ENCODE peak calls at places on chromosomes 7 and 10, in nine cellular contexts. One of them, this sample, is unnamed.

GRCh38 chr10:92830478-92831389 is 17.6 kb upstream of the EXOC6 start:
- DNase-seq in esophagus squamous epithelium: no peak
- DNase-seq in K562: peak; percentile 47
- DNase-seq in transverse colon: no peak
- DNase-seq in sigmoid colon: no peak
- DNase-seq in tibial nerve: no peak
- DNase-seq in Peyer's patch: no peak
- DNase-seq in IMR-90: no peak
- DNase-seq in heart left ventricle: no peak
- DNase-seq in this sample: no peak

GRCh38 chr10:71461457-71461856 is 64.7 kb downstream of the CDH23 start:
- DNase-seq in Peyer's patch: no peak
- DNase-seq in sigmoid colon: no peak
- DNase-seq in tibial nerve: no peak
- DNase-seq in transverse colon: no peak
- DNase-seq in IMR-90: no peak
- DNase-seq in heart left ventricle: no peak
- DNase-seq in esophagus squamous epithelium: no peak
- DNase-seq in K562: no peak
- DNase-seq in this sample: no peak

GRCh38 chr10:58967551-58968418 is 208.7 kb upstream of the PHYHIPL start:
- DNase-seq in tibial nerve: no peak
- DNase-seq in heart left ventricle: no peak
- DNase-seq in Peyer's patch: no peak
- DNase-seq in esophagus squamous epithelium: no peak
- DNase-seq in transverse colon: no peak
- DNase-seq in IMR-90: no peak
- DNase-seq in sigmoid colon: no peak
- DNase-seq in K562: no peak
- DNase-seq in this sample: no peak

GRCh38 chr7:91796122-91796521 is 84.4 kb downstream of the MTERF1 start:
- DNase-seq in K562: no peak
- DNase-seq in sigmoid colon: no peak
- DNase-seq in Peyer's patch: no peak
- DNase-seq in heart left ventricle: no peak
- DNase-seq in tibial nerve: no peak
- DNase-seq in transverse colon: no peak
- DNase-seq in IMR-90: no peak
- DNase-seq in esophagus squamous epithelium: no peak
- DNase-seq in this sample: no peak

GRCh38 chr10:103350175-103350521 is 792 bp downstream of the PCGF6 start:
- DNase-seq in tibial nerve: no peak
- DNase-seq in K562: no peak
- DNase-seq in Peyer's patch: no peak
- DNase-seq in heart left ventricle: no peak
- DNase-seq in IMR-90: no peak
- DNase-seq in esophagus squamous epithelium: no peak
- DNase-seq in transverse colon: no peak
- DNase-seq in sigmoid colon: no peak
- DNase-seq in this sample: no peak

GRCh38 chr7:2968616-2969397 is 74.9 kb downstream of the CARD11 start:
- DNase-seq in transverse colon: no peak
- DNase-seq in heart left ventricle: no peak
- DNase-seq in IMR-90: no peak
- DNase-seq in Peyer's patch: peak; percentile 11
- DNase-seq in sigmoid colon: peak; percentile 42
- DNase-seq in esophagus squamous epithelium: no peak
- DNase-seq in tibial nerve: no peak
- DNase-seq in K562: no peak
- DNase-seq in this sample: no peak

GRCh38 chr10:91296471-91296870 is 76.0 kb downstream of the PCGF5 start:
- DNase-seq in sigmoid colon: no peak
- DNase-seq in K562: peak; percentile 43
- DNase-seq in Peyer's patch: no peak
- DNase-seq in heart left ventricle: no peak
- DNase-seq in tibial nerve: no peak
- DNase-seq in IMR-90: no peak
- DNase-seq in transverse colon: no peak
- DNase-seq in esophagus squamous epithelium: no peak
- DNase-seq in this sample: no peak

GRCh38 chr7:92306153-92306552 is 60.4 kb downstream of the ANKIB1 start:
- DNase-seq in sigmoid colon: no peak
- DNase-seq in IMR-90: peak; percentile 11
- DNase-seq in Peyer's patch: no peak
- DNase-seq in tibial nerve: no peak
- DNase-seq in transverse colon: no peak
- DNase-seq in heart left ventricle: no peak
- DNase-seq in K562: no peak
- DNase-seq in esophagus squamous epithelium: no peak
- DNase-seq in this sample: no peak

GRCh38 chr10:35739998-35740397 is 97.9 kb upstream of the FZD8 start:
- DNase-seq in K562: no peak
- DNase-seq in Peyer's patch: no peak
- DNase-seq in esophagus squamous epithelium: no peak
- DNase-seq in sigmoid colon: no peak
- DNase-seq in IMR-90: peak; percentile 68
- DNase-seq in tibial nerve: no peak
- DNase-seq in transverse colon: no peak
- DNase-seq in heart left ventricle: no peak
- DNase-seq in this sample: no peak

GRCh38 chr7:77907281-77907680 is 108.7 kb downstream of the PHTF2 start:
- DNase-seq in tibial nerve: no peak
- DNase-seq in IMR-90: no peak
- DNase-seq in heart left ventricle: no peak
- DNase-seq in Peyer's patch: no peak
- DNase-seq in K562: no peak
- DNase-seq in transverse colon: no peak
- DNase-seq in sigmoid colon: no peak
- DNase-seq in esophagus squamous epithelium: no peak
- DNase-seq in this sample: no peak

GRCh38 chr7:32890010-32890552 is 1.5 kb downstream of the KBTBD2 start:
- DNase-seq in Peyer's patch: no peak
- DNase-seq in esophagus squamous epithelium: no peak
- DNase-seq in tibial nerve: peak; percentile 20
- DNase-seq in heart left ventricle: no peak
- DNase-seq in K562: no peak
- DNase-seq in IMR-90: peak; percentile 52
- DNase-seq in transverse colon: no peak
- DNase-seq in sigmoid colon: no peak
- DNase-seq in this sample: no peak

GRCh38 chr7:29196191-29196590 is 1.6 kb downstream of the CHN2 start:
- DNase-seq in esophagus squamous epithelium: no peak
- DNase-seq in sigmoid colon: no peak
- DNase-seq in Peyer's patch: no peak
- DNase-seq in tibial nerve: no peak
- DNase-seq in IMR-90: no peak
- DNase-seq in transverse colon: no peak
- DNase-seq in K562: no peak
- DNase-seq in heart left ventricle: no peak
- DNase-seq in this sample: no peak

GRCh38 chr10:71217266-71218045 is 5.1 kb downstream of the UNC5B start:
- DNase-seq in IMR-90: no peak
- DNase-seq in K562: no peak
- DNase-seq in tibial nerve: no peak
- DNase-seq in Peyer's patch: no peak
- DNase-seq in sigmoid colon: no peak
- DNase-seq in heart left ventricle: peak; percentile 22
- DNase-seq in esophagus squamous epithelium: no peak
- DNase-seq in transverse colon: no peak
- DNase-seq in this sample: peak; percentile 51

GRCh38 chr7:155878250-155878649 is 66.0 kb upstream of the SHH start:
- DNase-seq in IMR-90: no peak
- DNase-seq in K562: no peak
- DNase-seq in Peyer's patch: no peak
- DNase-seq in tibial nerve: no peak
- DNase-seq in esophagus squamous epithelium: no peak
- DNase-seq in heart left ventricle: no peak
- DNase-seq in sigmoid colon: peak; percentile 40
- DNase-seq in transverse colon: no peak
- DNase-seq in this sample: no peak

GRCh38 chr10:77411805-77412204 is 225.8 kb downstream of the KCNMA1 start:
- DNase-seq in sigmoid colon: no peak
- DNase-seq in tibial nerve: no peak
- DNase-seq in Peyer's patch: no peak
- DNase-seq in K562: no peak
- DNase-seq in esophagus squamous epithelium: no peak
- DNase-seq in IMR-90: no peak
- DNase-seq in heart left ventricle: no peak
- DNase-seq in transverse colon: no peak
- DNase-seq in this sample: no peak

GRCh38 chr7:158979635-158980351 is 123.4 kb downstream of the DYNC2I1 start:
- DNase-seq in transverse colon: no peak
- DNase-seq in tibial nerve: no peak
- DNase-seq in K562: no peak
- DNase-seq in Peyer's patch: no peak
- DNase-seq in esophagus squamous epithelium: no peak
- DNase-seq in sigmoid colon: peak; percentile 85
- DNase-seq in IMR-90: no peak
- DNase-seq in heart left ventricle: no peak
- DNase-seq in this sample: no peak

GRCh38 chr10:23095966-23096813 is 811 bp downstream of the MSRB2 start:
- DNase-seq in transverse colon: peak; percentile 48
- DNase-seq in K562: peak; percentile 57
- DNase-seq in heart left ventricle: peak; percentile 55
- DNase-seq in sigmoid colon: peak; percentile 83
- DNase-seq in esophagus squamous epithelium: no peak
- DNase-seq in IMR-90: peak; percentile 58
- DNase-seq in tibial nerve: peak; percentile 42
- DNase-seq in Peyer's patch: peak; percentile 47
- DNase-seq in this sample: peak; percentile 70

GRCh38 chr7:154644366-154644765 is 358.6 kb downstream of the PAXIP1 start:
- DNase-seq in heart left ventricle: no peak
- DNase-seq in Peyer's patch: no peak
- DNase-seq in transverse colon: no peak
- DNase-seq in K562: no peak
- DNase-seq in IMR-90: no peak
- DNase-seq in esophagus squamous epithelium: no peak
- DNase-seq in sigmoid colon: no peak
- DNase-seq in tibial nerve: no peak
- DNase-seq in this sample: no peak

GRCh38 chr7:30870821-30871518 is 40.7 kb upstream of the AQP1 start:
- DNase-seq in esophagus squamous epithelium: no peak
- DNase-seq in transverse colon: no peak
- DNase-seq in Peyer's patch: no peak
- DNase-seq in tibial nerve: no peak
- DNase-seq in sigmoid colon: no peak
- DNase-seq in K562: no peak
- DNase-seq in heart left ventricle: no peak
- DNase-seq in IMR-90: no peak
- DNase-seq in this sample: no peak

GRCh38 chr10:7152982-7153381 is 257.9 kb downstream of the SFMBT2 start:
- DNase-seq in tibial nerve: no peak
- DNase-seq in heart left ventricle: no peak
- DNase-seq in K562: no peak
- DNase-seq in esophagus squamous epithelium: no peak
- DNase-seq in sigmoid colon: no peak
- DNase-seq in IMR-90: no peak
- DNase-seq in transverse colon: no peak
- DNase-seq in Peyer's patch: no peak
- DNase-seq in this sample: no peak

GRCh38 chr7:70492641-70493040 is 639.3 kb upstream of the GALNT17 start:
- DNase-seq in tibial nerve: no peak
- DNase-seq in K562: no peak
- DNase-seq in esophagus squamous epithelium: no peak
- DNase-seq in heart left ventricle: no peak
- DNase-seq in Peyer's patch: no peak
- DNase-seq in sigmoid colon: no peak
- DNase-seq in transverse colon: no peak
- DNase-seq in IMR-90: no peak
- DNase-seq in this sample: no peak
- TF ChIP-seq CTCF in tibial nerve: no peak
- TF ChIP-seq CTCF in K562: no peak
- TF ChIP-seq CTCF in esophagus squamous epithelium: no peak
- TF ChIP-seq CTCF in heart left ventricle: no peak
- TF ChIP-seq CTCF in Peyer's patch: no peak
- TF ChIP-seq CTCF in sigmoid colon: no peak
- TF ChIP-seq CTCF in transverse colon: no peak
- TF ChIP-seq CTCF in IMR-90: no peak
- TF ChIP-seq CTCF in this sample: no peak

DNA sequence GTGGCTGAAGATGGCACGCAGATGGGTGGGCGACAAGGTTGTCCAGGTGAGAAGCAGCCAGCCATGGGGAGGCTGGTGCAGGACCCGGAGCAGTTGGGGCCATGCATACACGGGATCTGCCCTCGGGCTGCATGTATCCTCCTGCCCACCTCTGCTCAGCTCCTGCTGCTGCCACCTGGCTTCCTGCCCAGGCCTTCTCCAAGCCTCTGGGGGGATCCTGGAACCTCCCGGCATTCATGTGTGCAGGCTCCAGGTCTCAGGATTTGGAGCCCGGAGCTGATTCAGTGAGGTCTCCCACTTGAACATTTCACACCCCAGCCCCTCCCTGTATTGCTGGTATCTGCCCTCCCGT is 27.0 kb downstream of the PDGFA start:
- DNase-seq in heart left ventricle: no peak
- DNase-seq in IMR-90: no peak
- DNase-seq in esophagus squamous epithelium: no peak
- DNase-seq in Peyer's patch: no peak
- DNase-seq in K562: no peak
- DNase-seq in tibial nerve: no peak
- DNase-seq in sigmoid colon: peak; percentile 58
- DNase-seq in transverse colon: no peak
- DNase-seq in this sample: no peak
- TF ChIP-seq POLR2A in heart left ventricle: no peak
- TF ChIP-seq POLR2A in IMR-90: no peak
- TF ChIP-seq POLR2A in esophagus squamous epithelium: no peak
- TF ChIP-seq POLR2A in Peyer's patch: no peak
- TF ChIP-seq POLR2A in K562: no peak
- TF ChIP-seq POLR2A in tibial nerve: no peak
- TF ChIP-seq POLR2A in sigmoid colon: no peak
- TF ChIP-seq POLR2A in transverse colon: no peak
- TF ChIP-seq POLR2A in this sample: no peak

DNA sequence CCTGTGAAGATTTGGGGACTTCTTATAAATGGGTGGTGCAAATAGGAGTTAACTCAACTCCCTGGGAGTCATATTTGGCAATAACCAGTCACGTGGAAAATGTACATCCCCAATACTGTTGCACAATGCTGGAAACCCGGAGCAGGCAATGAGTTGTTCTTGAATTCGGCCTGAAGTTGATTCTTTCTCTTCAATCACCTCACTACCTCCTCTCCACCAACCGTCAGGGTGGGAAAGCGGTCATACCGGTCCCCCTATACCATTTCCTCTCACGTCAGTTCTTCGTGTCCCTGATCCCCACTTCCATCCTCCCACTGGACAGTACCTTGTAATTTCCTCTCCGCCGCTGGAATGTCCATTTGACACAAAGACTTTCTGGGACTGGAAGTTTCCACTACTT is 2.8 kb downstream of the GIMAP5 start:
- DNase-seq in tibial nerve: peak; percentile 36
- DNase-seq in esophagus squamous epithelium: no peak
- DNase-seq in K562: no peak
- DNase-seq in sigmoid colon: no peak
- DNase-seq in Peyer's patch: no peak
- DNase-seq in heart left ventricle: no peak
- DNase-seq in transverse colon: no peak
- DNase-seq in IMR-90: no peak
- DNase-seq in this sample: no peak
- H3K27me3 ChIP-seq in tibial nerve: peaks cover 3% of the 10 kb centered on the region
- H3K27me3 ChIP-seq in esophagus squamous epithelium: no peaks in the 10 kb centered on the region
- H3K27me3 ChIP-seq in K562: peaks cover 7% of the 10 kb centered on the region
- H3K27me3 ChIP-seq in sigmoid colon: no peaks in the 10 kb centered on the region
- H3K27me3 ChIP-seq in Peyer's patch: no peaks in the 10 kb centered on the region
- H3K27me3 ChIP-seq in heart left ventricle: no peaks in the 10 kb centered on the region
- H3K27me3 ChIP-seq in transverse colon: no peaks in the 10 kb centered on the region
- H3K27me3 ChIP-seq in IMR-90: no peaks in the 10 kb centered on the region
- H3K27me3 ChIP-seq in this sample: no peaks in the 10 kb centered on the region

GRCh38 chr10:80168679-80169380 is 36.3 kb downstream of the PLAC9 start:
- DNase-seq in esophagus squamous epithelium: no peak
- DNase-seq in IMR-90: peak; percentile 47
- DNase-seq in sigmoid colon: peak; percentile 69
- DNase-seq in K562: peak; percentile 67
- DNase-seq in transverse colon: no peak
- DNase-seq in tibial nerve: no peak
- DNase-seq in heart left ventricle: no peak
- DNase-seq in Peyer's patch: no peak
- DNase-seq in this sample: no peak
- TF ChIP-seq CTCF in esophagus squamous epithelium: no peak
- TF ChIP-seq CTCF in IMR-90: no peak
- TF ChIP-seq CTCF in sigmoid colon: no peak
- TF ChIP-seq CTCF in K562: peak; percentile 59
- TF ChIP-seq CTCF in transverse colon: peak; percentile 13
- TF ChIP-seq CTCF in tibial nerve: no peak
- TF ChIP-seq CTCF in heart left ventricle: no peak
- TF ChIP-seq CTCF in Peyer's patch: peak; percentile 21
- TF ChIP-seq CTCF in this sample: no peak